ENCODE peak calls at places on chromosomes 2 and 18, in four cellular contexts. One of them, this sample, is unnamed.

GRCh38 chr2:50606860-50607259 is 425.1 kb downstream of the NRXN1 start:
- DNase-seq in H9: no peak
- DNase-seq in H1: no peak
- DNase-seq in mesendoderm: no peak
- DNase-seq in this sample: no peak

GRCh38 chr2:100071350-100072043 is 70.9 kb downstream of the AFF3 start:
- DNase-seq in H1: no peak
- DNase-seq in H9: no peak
- DNase-seq in mesendoderm: no peak
- DNase-seq in this sample: no peak

GRCh38 chr2:56684371-56684770 is 500.6 kb downstream of the CCDC85A start:
- DNase-seq in H9: no peak
- DNase-seq in H1: no peak
- DNase-seq in mesendoderm: no peak
- DNase-seq in this sample: no peak

GRCh38 chr2:47655563-47655880 is 127.4 kb upstream of the MSH6 start:
- DNase-seq in H1: no peak
- DNase-seq in mesendoderm: peak; percentile 47
- DNase-seq in H9: no peak
- DNase-seq in this sample: no peak

GRCh38 chr2:173584676-173585453 is 230.2 kb downstream of the CDCA7 start:
- DNase-seq in H1: no peak
- DNase-seq in H9: no peak
- DNase-seq in mesendoderm: no peak
- DNase-seq in this sample: no peak

GRCh38 chr2:241898681-241899270 is 29.2 kb downstream of the RTP5 start:
- DNase-seq in mesendoderm: no peak
- DNase-seq in H1: no peak
- DNase-seq in H9: peak; percentile 28
- DNase-seq in this sample: no peak

GRCh38 chr18:74060511-74061028 is 87.1 kb downstream of the FBXO15 start:
- DNase-seq in mesendoderm: no peak
- DNase-seq in H1: no peak
- DNase-seq in H9: no peak
- DNase-seq in this sample: no peak

GRCh38 chr2:60472663-60473289 is 80.7 kb downstream of the BCL11A start:
- DNase-seq in H9: no peak
- DNase-seq in H1: no peak
- DNase-seq in mesendoderm: no peak
- DNase-seq in this sample: no peak

GRCh38 chr2:109604597-109604996 is 9.2 kb downstream of the SEPTIN10 start:
- DNase-seq in H1: no peak
- DNase-seq in mesendoderm: peak; percentile 49
- DNase-seq in H9: no peak
- DNase-seq in this sample: peak; percentile 92

GRCh38 chr18:69528439-69528838 is 127.8 kb downstream of the DOK6 start:
- DNase-seq in mesendoderm: no peak
- DNase-seq in H9: no peak
- DNase-seq in H1: no peak
- DNase-seq in this sample: peak; percentile 26

GRCh38 chr2:45119038-45119437 is 109.8 kb upstream of the SIX2 start:
- DNase-seq in H9: no peak
- DNase-seq in mesendoderm: no peak
- DNase-seq in H1: no peak
- DNase-seq in this sample: peak; percentile 72

GRCh38 chr2:112584891-112585250 is 462 bp downstream of the CHCHD5 start:
- DNase-seq in mesendoderm: no peak
- DNase-seq in H9: no peak
- DNase-seq in H1: no peak
- DNase-seq in this sample: no peak

GRCh38 chr2:226707500-226707899 is 92.1 kb downstream of the IRS1 start:
- DNase-seq in mesendoderm: no peak
- DNase-seq in H9: no peak
- DNase-seq in H1: no peak
- DNase-seq in this sample: peak; percentile 29

GRCh38 chr2:46813046-46813445 is 102.6 kb downstream of the MCFD2 start:
- DNase-seq in H1: no peak
- DNase-seq in mesendoderm: no peak
- DNase-seq in H9: no peak
- DNase-seq in this sample: peak; percentile 46

GRCh38 chr2:26429779-26430654 is 28.3 kb downstream of the DRC1 start:
- DNase-seq in mesendoderm: peak; percentile 14
- DNase-seq in H1: no peak
- DNase-seq in H9: no peak
- DNase-seq in this sample: no peak

GRCh38 chr2:21052044-21052443 is 8.2 kb upstream of the APOB start:
- DNase-seq in H9: no peak
- DNase-seq in mesendoderm: peak; percentile 86
- DNase-seq in H1: no peak
- DNase-seq in this sample: no peak

GRCh38 chr2:223944166-223944703 is 900 bp downstream of the WDFY1 start:
- DNase-seq in H1: no peak
- DNase-seq in H9: peak; percentile 64
- DNase-seq in mesendoderm: peak; percentile 67
- DNase-seq in this sample: no peak

GRCh38 chr2:122478108-122478507 is 722.7 kb downstream of the TSN start:
- DNase-seq in mesendoderm: no peak
- DNase-seq in H1: no peak
- DNase-seq in H9: no peak
- DNase-seq in this sample: no peak

GRCh38 chr18:78538669-78539440 is 440.8 kb upstream of the SALL3 start:
- DNase-seq in mesendoderm: no peak
- DNase-seq in H9: no peak
- DNase-seq in H1: no peak
- DNase-seq in this sample: no peak

GRCh38 chr18:25164211-25164836 is 187.6 kb downstream of the ZNF521 start:
- DNase-seq in H1: no peak
- DNase-seq in H9: no peak
- DNase-seq in mesendoderm: no peak
- DNase-seq in this sample: no peak
- H3K56ac ChIP-seq in H1: no peak overlapping the region
- H3K56ac ChIP-seq in H9: no peak overlapping the region
- H3K56ac ChIP-seq in mesendoderm: no peak overlapping the region
- H3K56ac ChIP-seq in this sample: no peak overlapping the region

DNA sequence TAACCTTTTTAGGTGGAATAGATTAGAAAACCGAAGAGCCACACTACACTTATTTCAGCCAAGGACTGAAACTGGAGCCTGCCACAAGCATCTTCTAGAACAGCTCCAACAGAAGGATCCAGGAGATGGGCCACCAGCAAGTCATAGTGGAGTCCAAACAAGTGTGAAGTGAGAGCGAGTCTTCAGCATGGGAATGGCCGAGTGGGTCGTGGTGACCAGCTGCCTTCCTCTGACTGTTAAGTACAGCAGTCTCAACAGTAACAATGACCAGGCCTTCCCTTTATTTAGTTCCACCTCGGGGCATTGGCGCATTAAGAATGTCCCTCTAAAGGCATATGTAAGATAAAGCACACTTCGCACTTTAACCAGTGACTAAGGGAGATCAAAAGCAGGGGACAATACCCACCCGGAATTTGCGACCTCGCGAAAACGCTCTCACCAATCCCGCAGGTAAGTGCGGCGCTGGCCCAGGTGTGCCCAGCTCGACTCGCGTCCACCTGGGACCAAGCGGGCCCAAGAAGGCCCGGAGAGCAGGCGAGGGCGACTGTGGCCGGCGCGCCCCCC is 1.1 kb downstream of the L3MBTL4 start:
- DNase-seq in H1: no peak
- DNase-seq in H9: no peak
- DNase-seq in mesendoderm: peak; percentile 34
- DNase-seq in this sample: no peak
- H3K9ac ChIP-seq in H1: peak overlapping the region; percentile 45
- H3K9ac ChIP-seq in H9: no peak overlapping the region
- H3K9ac ChIP-seq in mesendoderm: peak overlapping the region; percentile 78
- H3K9ac ChIP-seq in this sample: no peak overlapping the region

GRCh38 chr2:68706637-68707036 is 28.0 kb upstream of the ARHGAP25 start:
- DNase-seq in H1: no peak
- DNase-seq in H9: no peak
- DNase-seq in mesendoderm: no peak
- DNase-seq in this sample: no peak
- H3K56ac ChIP-seq in H1: no peak overlapping the region
- H3K56ac ChIP-seq in H9: no peak overlapping the region
- H3K56ac ChIP-seq in mesendoderm: no peak overlapping the region
- H3K56ac ChIP-seq in this sample: no peak overlapping the region

GRCh38 chr2:10444463-10444862 is 3.7 kb downstream of the ODC1 start:
- DNase-seq in H1: no peak
- DNase-seq in mesendoderm: no peak
- DNase-seq in H9: no peak
- DNase-seq in this sample: peak; percentile 14

GRCh38 chr2:10448646-10449480 is 736 bp upstream of the ODC1 start:
- DNase-seq in H1: peak; percentile 61
- DNase-seq in H9: peak; percentile 92
- DNase-seq in mesendoderm: peak; percentile 95
- DNase-seq in this sample: peak; percentile 87

GRCh38 chr2:10447300-10448207 is 573 bp downstream of the ODC1 start:
- DNase-seq in H1: no peak
- DNase-seq in H9: peak; percentile 65
- DNase-seq in mesendoderm: peak; percentile 50
- DNase-seq in this sample: peak; percentile 47

GRCh38 chr2:10448208-10448645 is at the start of gene ODC1:
- DNase-seq in mesendoderm: peak; percentile 96
- DNase-seq in H1: no peak
- DNase-seq in H9: peak; percentile 83
- DNase-seq in this sample: peak; percentile 90

DNA sequence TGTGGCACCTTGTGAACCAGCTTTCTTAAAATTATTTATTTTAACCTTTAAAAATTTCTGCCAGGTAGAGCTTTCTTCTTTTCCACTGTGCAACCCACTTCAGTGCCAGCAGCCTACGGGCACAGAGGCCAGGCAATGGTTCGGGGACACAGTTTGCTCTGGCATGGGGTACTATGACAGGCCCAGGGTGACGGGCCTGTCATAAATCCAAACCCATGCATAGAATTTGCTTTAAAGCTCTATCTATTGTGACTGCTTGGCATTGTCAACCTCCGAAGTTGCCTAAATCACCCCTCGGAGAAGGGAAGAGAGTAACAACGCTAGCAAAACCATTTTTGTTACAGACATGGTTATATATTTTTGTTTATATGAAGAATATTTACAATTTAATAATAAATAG is 1.5 kb downstream of the ODC1 start:
- DNase-seq in H1: no peak
- DNase-seq in H9: no peak
- DNase-seq in mesendoderm: no peak
- DNase-seq in this sample: no peak
- H3K9ac ChIP-seq in H1: no peak overlapping the region
- H3K9ac ChIP-seq in H9: no peak overlapping the region
- H3K9ac ChIP-seq in mesendoderm: no peak overlapping the region
- H3K9ac ChIP-seq in this sample: peak overlapping the region; percentile 41

GRCh38 chr2:85135066-85135914 is 2.1 kb downstream of the TCF7L1 start:
- DNase-seq in H9: peak; percentile 91
- DNase-seq in mesendoderm: peak; percentile 89
- DNase-seq in H1: peak; percentile 89
- DNase-seq in this sample: no peak
- H3K56ac ChIP-seq in H9: no peak overlapping the region
- H3K56ac ChIP-seq in mesendoderm: no peak overlapping the region
- H3K56ac ChIP-seq in H1: peak overlapping the region; percentile 43
- H3K56ac ChIP-seq in this sample: no peak overlapping the region

GRCh38 chr2:12763486-12763885 is 46.8 kb downstream of the TRIB2 start:
- DNase-seq in H1: no peak
- DNase-seq in mesendoderm: no peak
- DNase-seq in H9: no peak
- DNase-seq in this sample: no peak

GRCh38 chr2:12762337-12762736 is 45.6 kb downstream of the TRIB2 start:
- DNase-seq in H9: no peak
- DNase-seq in mesendoderm: no peak
- DNase-seq in H1: no peak
- DNase-seq in this sample: no peak

GRCh38 chr2:12759248-12759647 is 42.5 kb downstream of the TRIB2 start:
- DNase-seq in H1: no peak
- DNase-seq in mesendoderm: no peak
- DNase-seq in H9: no peak
- DNase-seq in this sample: peak; percentile 91

GRCh38 chr2:12762976-12763375 is 46.2 kb downstream of the TRIB2 start:
- DNase-seq in H9: no peak
- DNase-seq in H1: no peak
- DNase-seq in mesendoderm: no peak
- DNase-seq in this sample: no peak

GRCh38 chr2:12761109-12761508 is 44.4 kb downstream of the TRIB2 start:
- DNase-seq in mesendoderm: no peak
- DNase-seq in H9: no peak
- DNase-seq in H1: no peak
- DNase-seq in this sample: no peak
- H3K9ac ChIP-seq in mesendoderm: no peak overlapping the region
- H3K9ac ChIP-seq in H9: no peak overlapping the region
- H3K9ac ChIP-seq in H1: no peak overlapping the region
- H3K9ac ChIP-seq in this sample: no peak overlapping the region

GRCh38 chr2:66888791-66889631 is 454.1 kb downstream of the MEIS1 start:
- DNase-seq in H1: no peak
- DNase-seq in H9: no peak
- DNase-seq in mesendoderm: no peak
- DNase-seq in this sample: peak; percentile 100

GRCh38 chr2:66885775-66886402 is 451.0 kb downstream of the MEIS1 start:
- DNase-seq in H9: no peak
- DNase-seq in mesendoderm: no peak
- DNase-seq in H1: no peak
- DNase-seq in this sample: peak; percentile 53

GRCh38 chr2:66888246-66888645 is 453.3 kb downstream of the MEIS1 start:
- DNase-seq in H1: no peak
- DNase-seq in mesendoderm: no peak
- DNase-seq in H9: no peak
- DNase-seq in this sample: no peak

GRCh38 chr2:66890286-66890812 is 455.4 kb downstream of the MEIS1 start:
- DNase-seq in mesendoderm: no peak
- DNase-seq in H9: no peak
- DNase-seq in H1: no peak
- DNase-seq in this sample: peak; percentile 46

GRCh38 chr2:66889632-66889882 is 454.6 kb downstream of the MEIS1 start:
- DNase-seq in mesendoderm: no peak
- DNase-seq in H1: no peak
- DNase-seq in H9: no peak
- DNase-seq in this sample: no peak
- H3K56ac ChIP-seq in mesendoderm: no peak overlapping the region
- H3K56ac ChIP-seq in H1: no peak overlapping the region
- H3K56ac ChIP-seq in H9: no peak overlapping the region
- H3K56ac ChIP-seq in this sample: peak overlapping the region; percentile 54

GRCh38 chr2:127662937-127663565 is 12.3 kb downstream of the LIMS2 start:
- DNase-seq in mesendoderm: no peak
- DNase-seq in H1: no peak
- DNase-seq in H9: peak; percentile 25
- DNase-seq in this sample: no peak
- H3K9ac ChIP-seq in mesendoderm: no peak overlapping the region
- H3K9ac ChIP-seq in H1: no peak overlapping the region
- H3K9ac ChIP-seq in H9: no peak overlapping the region
- H3K9ac ChIP-seq in this sample: no peak overlapping the region

GRCh38 chr18:907880-908512 is 3.3 kb downstream of the ADCYAP1 start:
- DNase-seq in H9: peak; percentile 34
- DNase-seq in mesendoderm: no peak
- DNase-seq in H1: no peak
- DNase-seq in this sample: no peak
- H3K56ac ChIP-seq in H9: no peak overlapping the region
- H3K56ac ChIP-seq in mesendoderm: peak overlapping the region; percentile 25
- H3K56ac ChIP-seq in H1: no peak overlapping the region
- H3K56ac ChIP-seq in this sample: no peak overlapping the region